ENCODE peak calls at places on chromosomes 3 and 15, in seven cellular contexts. One of them, this sample, is unnamed.

GRCh38 chr3:60652829-60653228 is 598.4 kb downstream of the FHIT start:
- DNase-seq in NB4: no peak
- DNase-seq in stomach: no peak
- DNase-seq in testis: no peak
- DNase-seq in GM12865: peak
- DNase-seq in AG04450: no peak
- DNase-seq in body of pancreas: no peak
- DNase-seq in this sample: no peak

GRCh38 chr3:109731639-109732473 is 394.5 kb upstream of the DPPA4 start:
- DNase-seq in NB4: peak
- DNase-seq in stomach: peak
- DNase-seq in testis: peak
- DNase-seq in GM12865: peak
- DNase-seq in AG04450: peak
- DNase-seq in body of pancreas: peak
- DNase-seq in this sample: no peak

GRCh38 chr3:169618894-169619792 is 44.4 kb downstream of the MECOM start:
- DNase-seq in NB4: no peak
- DNase-seq in stomach: no peak
- DNase-seq in testis: peak
- DNase-seq in GM12865: no peak
- DNase-seq in AG04450: no peak
- DNase-seq in body of pancreas: no peak
- DNase-seq in this sample: no peak

GRCh38 chr15:68608206-68608843 is 29.5 kb downstream of the CORO2B start:
- DNase-seq in NB4: no peak
- DNase-seq in stomach: no peak
- DNase-seq in testis: peak
- DNase-seq in GM12865: no peak
- DNase-seq in AG04450: no peak
- DNase-seq in body of pancreas: peak
- DNase-seq in this sample: peak

GRCh38 chr3:16301490-16301889 is 36.5 kb downstream of the OXNAD1 start:
- DNase-seq in NB4: no peak
- DNase-seq in stomach: no peak
- DNase-seq in testis: no peak
- DNase-seq in GM12865: no peak
- DNase-seq in AG04450: no peak
- DNase-seq in body of pancreas: no peak
- DNase-seq in this sample: no peak

GRCh38 chr3:118128886-118129285 is 905.8 kb downstream of the IGSF11 start:
- DNase-seq in NB4: no peak
- DNase-seq in stomach: no peak
- DNase-seq in testis: no peak
- DNase-seq in GM12865: no peak
- DNase-seq in AG04450: peak
- DNase-seq in body of pancreas: no peak
- DNase-seq in this sample: no peak

GRCh38 chr3:39344746-39345344 is 15.3 kb downstream of the CCR8 start:
- DNase-seq in NB4: no peak
- DNase-seq in stomach: no peak
- DNase-seq in testis: no peak
- DNase-seq in GM12865: no peak
- DNase-seq in AG04450: no peak
- DNase-seq in body of pancreas: no peak
- DNase-seq in this sample: no peak

GRCh38 chr3:127077068-127077467 is 94.2 kb downstream of the PLXNA1 start:
- DNase-seq in NB4: no peak
- DNase-seq in stomach: no peak
- DNase-seq in testis: no peak
- DNase-seq in GM12865: no peak
- DNase-seq in AG04450: no peak
- DNase-seq in body of pancreas: no peak
- DNase-seq in this sample: no peak

GRCh38 chr3:188439080-188439479 is 285.1 kb downstream of the LPP start:
- DNase-seq in NB4: peak
- DNase-seq in stomach: no peak
- DNase-seq in testis: no peak
- DNase-seq in GM12865: peak
- DNase-seq in AG04450: no peak
- DNase-seq in body of pancreas: no peak
- DNase-seq in this sample: no peak

GRCh38 chr15:73599934-73600333 is 33.3 kb downstream of the NPTN start:
- DNase-seq in NB4: no peak
- DNase-seq in stomach: no peak
- DNase-seq in testis: no peak
- DNase-seq in GM12865: no peak
- DNase-seq in AG04450: no peak
- DNase-seq in body of pancreas: no peak
- DNase-seq in this sample: no peak

GRCh38 chr15:58393196-58393790 is 38.5 kb upstream of the LIPC start:
- DNase-seq in NB4: no peak
- DNase-seq in stomach: no peak
- DNase-seq in testis: no peak
- DNase-seq in GM12865: no peak
- DNase-seq in AG04450: no peak
- DNase-seq in body of pancreas: no peak
- DNase-seq in this sample: no peak

GRCh38 chr3:100496711-100497261 is 4.4 kb downstream of the TMEM45A start:
- DNase-seq in NB4: no peak
- DNase-seq in stomach: no peak
- DNase-seq in testis: no peak
- DNase-seq in GM12865: peak
- DNase-seq in AG04450: peak
- DNase-seq in body of pancreas: no peak
- DNase-seq in this sample: no peak

GRCh38 chr3:53804697-53805462 is 41.3 kb downstream of the CHDH start:
- DNase-seq in NB4: no peak
- DNase-seq in stomach: no peak
- DNase-seq in testis: no peak
- DNase-seq in GM12865: peak
- DNase-seq in AG04450: peak
- DNase-seq in body of pancreas: no peak
- DNase-seq in this sample: no peak

GRCh38 chr3:50272911-50273688 is 4.2 kb downstream of the SEMA3B start:
- DNase-seq in NB4: peak
- DNase-seq in stomach: peak
- DNase-seq in testis: peak
- DNase-seq in GM12865: peak
- DNase-seq in AG04450: no peak
- DNase-seq in body of pancreas: peak
- DNase-seq in this sample: peak

GRCh38 chr15:90744759-90745402 is 27.7 kb downstream of the BLM start:
- DNase-seq in NB4: no peak
- DNase-seq in stomach: no peak
- DNase-seq in testis: no peak
- DNase-seq in GM12865: no peak
- DNase-seq in AG04450: no peak
- DNase-seq in body of pancreas: no peak
- DNase-seq in this sample: no peak

GRCh38 chr3:177615015-177615414 is 417.7 kb upstream of the TBL1XR1 start:
- DNase-seq in NB4: peak
- DNase-seq in stomach: peak
- DNase-seq in testis: peak
- DNase-seq in GM12865: no peak
- DNase-seq in AG04450: peak
- DNase-seq in body of pancreas: peak
- DNase-seq in this sample: peak

GRCh38 chr3:173993299-173993698 is 595.8 kb downstream of the NLGN1 start:
- DNase-seq in NB4: peak
- DNase-seq in stomach: no peak
- DNase-seq in testis: no peak
- DNase-seq in GM12865: peak
- DNase-seq in AG04450: no peak
- DNase-seq in body of pancreas: no peak
- DNase-seq in this sample: no peak

GRCh38 chr3:108486910-108487309 is 23.5 kb downstream of the MYH15 start:
- DNase-seq in NB4: no peak
- DNase-seq in stomach: no peak
- DNase-seq in testis: no peak
- DNase-seq in GM12865: no peak
- DNase-seq in AG04450: no peak
- DNase-seq in body of pancreas: no peak
- DNase-seq in this sample: peak

GRCh38 chr3:40951636-40952035 is 247.7 kb upstream of the CTNNB1 start:
- DNase-seq in NB4: no peak
- DNase-seq in stomach: no peak
- DNase-seq in testis: no peak
- DNase-seq in GM12865: no peak
- DNase-seq in AG04450: no peak
- DNase-seq in body of pancreas: no peak
- DNase-seq in this sample: no peak

GRCh38 chr3:49611714-49612113 is 57.4 kb downstream of the BSN start:
- DNase-seq in NB4: no peak
- DNase-seq in stomach: no peak
- DNase-seq in testis: no peak
- DNase-seq in GM12865: no peak
- DNase-seq in AG04450: no peak
- DNase-seq in body of pancreas: no peak
- DNase-seq in this sample: no peak

GRCh38 chr3:20190991-20191390 is 5.0 kb upstream of the SGO1 start:
- DNase-seq in NB4: no peak
- DNase-seq in stomach: no peak
- DNase-seq in testis: no peak
- DNase-seq in GM12865: no peak
- DNase-seq in AG04450: no peak
- DNase-seq in body of pancreas: peak
- DNase-seq in this sample: no peak

GRCh38 chr3:55571913-55572312 is 84.8 kb upstream of the WNT5A start:
- DNase-seq in NB4: no peak
- DNase-seq in stomach: no peak
- DNase-seq in testis: peak
- DNase-seq in GM12865: no peak
- DNase-seq in AG04450: no peak
- DNase-seq in body of pancreas: peak
- DNase-seq in this sample: peak

GRCh38 chr15:99507016-99507731 is 58.6 kb upstream of the MEF2A start:
- DNase-seq in NB4: no peak
- DNase-seq in stomach: no peak
- DNase-seq in testis: peak
- DNase-seq in GM12865: peak
- DNase-seq in AG04450: peak
- DNase-seq in body of pancreas: peak
- DNase-seq in this sample: peak

GRCh38 chr3:31695280-31696008 is 162.7 kb downstream of the STT3B start:
- DNase-seq in NB4: peak
- DNase-seq in stomach: peak
- DNase-seq in testis: no peak
- DNase-seq in GM12865: peak
- DNase-seq in AG04450: no peak
- DNase-seq in body of pancreas: peak
- DNase-seq in this sample: no peak

GRCh38 chr3:47612879-47613278 is 34.2 kb upstream of the CSPG5 start:
- DNase-seq in NB4: no peak
- DNase-seq in stomach: no peak
- DNase-seq in testis: no peak
- DNase-seq in GM12865: no peak
- DNase-seq in AG04450: no peak
- DNase-seq in body of pancreas: no peak
- DNase-seq in this sample: no peak
- H3K4me3 ChIP-seq in NB4: no peak
- H3K4me3 ChIP-seq in stomach: no peak
- H3K4me3 ChIP-seq in testis: no peak
- H3K4me3 ChIP-seq in GM12865: no peak
- H3K4me3 ChIP-seq in AG04450: no peak
- H3K4me3 ChIP-seq in body of pancreas: no peak
- H3K4me3 ChIP-seq in this sample: no peak

DNA sequence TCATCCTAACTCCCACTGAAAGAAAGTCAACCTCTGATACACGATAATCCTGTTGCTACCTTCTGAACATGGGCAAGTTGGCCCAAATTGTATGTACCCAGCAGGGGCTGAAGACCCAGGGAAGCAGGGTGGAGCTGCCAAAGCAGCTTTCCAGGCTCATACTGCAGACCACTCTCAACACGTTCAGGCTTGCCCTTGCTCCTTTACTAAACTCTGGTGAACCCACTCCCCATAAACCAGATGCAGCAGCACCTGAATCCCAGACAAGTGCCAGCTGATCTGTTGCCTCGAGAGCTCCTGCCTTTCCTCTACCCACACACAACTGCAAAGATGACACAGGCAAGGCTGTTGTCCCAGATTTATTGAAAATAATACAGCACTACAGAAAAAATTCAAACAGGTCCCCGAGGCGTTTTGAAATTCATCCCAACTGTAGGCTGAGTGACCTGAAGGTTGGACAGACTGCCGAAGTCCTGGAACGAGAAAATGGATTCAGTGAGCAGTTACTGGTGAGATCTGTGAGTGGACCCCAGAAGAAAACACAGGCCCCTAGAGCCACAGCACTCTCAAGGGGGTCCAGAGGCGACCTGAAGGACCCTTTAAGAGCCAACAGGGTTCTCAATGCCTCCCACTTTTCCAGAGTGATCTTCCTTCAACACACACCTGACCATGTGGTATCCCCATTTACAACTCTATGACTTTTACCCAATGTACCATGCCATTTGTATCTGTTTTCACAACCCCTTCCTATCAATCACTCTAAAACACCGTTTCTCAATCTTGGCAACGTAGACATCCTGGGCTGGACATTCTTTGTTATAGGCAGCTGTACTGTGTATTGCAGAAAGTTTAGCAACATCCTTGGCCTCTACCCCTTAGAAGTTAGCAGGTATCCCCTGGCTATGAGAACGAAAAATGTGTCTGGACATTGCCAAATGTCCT is 3.6 kb downstream of the RPS17 start:
- DNase-seq in NB4: peak
- DNase-seq in stomach: no peak
- DNase-seq in testis: no peak
- DNase-seq in GM12865: no peak
- DNase-seq in AG04450: no peak
- DNase-seq in body of pancreas: no peak
- DNase-seq in this sample: no peak
- H3K4me3 ChIP-seq in NB4: peak
- H3K4me3 ChIP-seq in stomach: no peak
- H3K4me3 ChIP-seq in testis: no peak
- H3K4me3 ChIP-seq in GM12865: no peak
- H3K4me3 ChIP-seq in AG04450: no peak
- H3K4me3 ChIP-seq in body of pancreas: no peak
- H3K4me3 ChIP-seq in this sample: peak

DNA sequence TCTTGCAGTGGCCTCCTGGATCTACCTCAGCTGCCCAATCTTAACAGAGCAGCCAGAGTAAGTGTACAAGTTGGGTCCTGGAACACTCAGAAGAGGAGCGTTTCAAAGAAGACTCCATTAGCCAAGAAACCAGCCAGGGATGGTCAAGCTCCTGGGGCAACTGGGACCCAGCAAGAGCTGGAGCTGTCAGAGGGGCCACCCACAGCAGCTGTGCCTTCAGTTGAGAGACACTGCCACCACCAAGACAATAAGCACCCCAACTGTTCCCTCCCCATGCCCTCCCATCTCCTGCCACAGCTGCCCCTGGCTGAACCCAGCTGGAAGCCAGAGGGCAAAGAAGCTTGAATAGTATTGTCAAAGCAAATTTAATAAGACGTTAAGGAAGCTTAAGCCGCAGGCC is 110.6 kb upstream of the TLE3 start:
- DNase-seq in NB4: no peak
- DNase-seq in stomach: no peak
- DNase-seq in testis: no peak
- DNase-seq in GM12865: no peak
- DNase-seq in AG04450: no peak
- DNase-seq in body of pancreas: no peak
- DNase-seq in this sample: no peak
- H3K4me3 ChIP-seq in NB4: no peak
- H3K4me3 ChIP-seq in stomach: no peak
- H3K4me3 ChIP-seq in testis: no peak
- H3K4me3 ChIP-seq in GM12865: no peak
- H3K4me3 ChIP-seq in AG04450: no peak
- H3K4me3 ChIP-seq in body of pancreas: no peak
- H3K4me3 ChIP-seq in this sample: no peak

GRCh38 chr3:5699313-5699712 is 511.8 kb downstream of the EDEM1 start:
- DNase-seq in NB4: no peak
- DNase-seq in stomach: no peak
- DNase-seq in testis: no peak
- DNase-seq in GM12865: no peak
- DNase-seq in AG04450: no peak
- DNase-seq in body of pancreas: no peak
- DNase-seq in this sample: no peak
- H3K4me3 ChIP-seq in NB4: no peak
- H3K4me3 ChIP-seq in stomach: no peak
- H3K4me3 ChIP-seq in testis: no peak
- H3K4me3 ChIP-seq in GM12865: no peak
- H3K4me3 ChIP-seq in AG04450: no peak
- H3K4me3 ChIP-seq in body of pancreas: no peak
- H3K4me3 ChIP-seq in this sample: no peak